ENCODE peak calls at places on chromosomes 16 and 17, in five cellular contexts. One of them, this sample, is unnamed.

GRCh38 chr16:1667271-1667670 is 10.8 kb upstream of the JPT2 start:
- DNase-seq in osteocyte: no peak
- DNase-seq in kidney: no peak
- DNase-seq in GM12865: no peak
- DNase-seq in WTC11: no peak
- DNase-seq in this sample: no peak

GRCh38 chr16:66382966-66383299 is 16.4 kb downstream of the CDH5 start:
- DNase-seq in osteocyte: no peak
- DNase-seq in kidney: no peak
- DNase-seq in GM12865: no peak
- DNase-seq in WTC11: no peak
- DNase-seq in this sample: no peak

GRCh38 chr17:28811594-28812135 is 30.9 kb downstream of the FAM222B start:
- DNase-seq in osteocyte: no peak
- DNase-seq in kidney: no peak
- DNase-seq in GM12865: peak
- DNase-seq in WTC11: no peak
- DNase-seq in this sample: peak

GRCh38 chr17:30253316-30253715 is 17.8 kb upstream of the SLC6A4 start:
- DNase-seq in osteocyte: no peak
- DNase-seq in kidney: no peak
- DNase-seq in GM12865: no peak
- DNase-seq in WTC11: no peak
- DNase-seq in this sample: no peak

GRCh38 chr16:68380676-68381362 is 67.5 kb downstream of the SMPD3 start:
- DNase-seq in osteocyte: no peak
- DNase-seq in kidney: no peak
- DNase-seq in GM12865: no peak
- DNase-seq in WTC11: no peak
- DNase-seq in this sample: no peak

GRCh38 chr17:34177642-34178041 is 77.4 kb upstream of the CCL2 start:
- DNase-seq in osteocyte: no peak
- DNase-seq in kidney: no peak
- DNase-seq in GM12865: no peak
- DNase-seq in WTC11: no peak
- DNase-seq in this sample: no peak

GRCh38 chr16:56372013-56372634 is 53.2 kb downstream of the AMFR start:
- DNase-seq in osteocyte: no peak
- DNase-seq in kidney: no peak
- DNase-seq in GM12865: no peak
- DNase-seq in WTC11: no peak
- DNase-seq in this sample: no peak

GRCh38 chr17:7929158-7930029 is at the start of gene KCNAB3:
- DNase-seq in osteocyte: no peak
- DNase-seq in kidney: peak
- DNase-seq in GM12865: peak
- DNase-seq in WTC11: peak
- DNase-seq in this sample: peak

GRCh38 chr16:55297910-55298175 is 26.2 kb upstream of the IRX6 start:
- DNase-seq in osteocyte: no peak
- DNase-seq in kidney: no peak
- DNase-seq in GM12865: no peak
- DNase-seq in WTC11: no peak
- DNase-seq in this sample: no peak

GRCh38 chr17:10118788-10119130 is 79.6 kb downstream of the GAS7 start:
- DNase-seq in osteocyte: no peak
- DNase-seq in kidney: no peak
- DNase-seq in GM12865: peak
- DNase-seq in WTC11: no peak
- DNase-seq in this sample: peak

DNA sequence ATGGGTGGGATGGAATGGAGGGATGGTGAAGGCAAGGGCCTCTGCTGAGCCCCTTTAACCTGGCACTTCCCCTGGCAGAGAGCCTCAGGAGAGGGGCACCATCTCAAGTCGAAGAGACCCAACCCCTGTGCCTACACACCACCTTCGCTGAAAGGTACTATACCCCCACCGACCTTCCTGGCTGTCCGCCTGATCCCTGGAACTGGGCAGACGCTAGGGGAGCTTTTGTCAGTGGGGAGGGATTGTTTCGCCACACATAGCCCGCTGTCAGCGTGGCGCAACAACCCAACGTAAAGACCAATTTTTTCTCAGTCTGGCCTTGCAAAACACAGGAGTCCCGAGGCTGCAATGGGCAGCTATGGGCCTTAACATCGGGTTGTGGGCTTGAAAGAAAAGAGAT is 3.1 kb downstream of the PPP1R1B start:
- DNase-seq in osteocyte: no peak
- DNase-seq in kidney: no peak
- DNase-seq in GM12865: no peak
- DNase-seq in WTC11: no peak
- DNase-seq in this sample: no peak
- TF ChIP-seq CTCF in osteocyte: no peak
- TF ChIP-seq CTCF in kidney: no peak
- TF ChIP-seq CTCF in GM12865: no peak
- TF ChIP-seq CTCF in WTC11: no peak
- TF ChIP-seq CTCF in this sample: no peak

GRCh38 chr17:16456770-16457316 is 35.1 kb downstream of the LRRC75A start:
- DNase-seq in osteocyte: no peak
- DNase-seq in kidney: no peak
- DNase-seq in GM12865: no peak
- DNase-seq in WTC11: no peak
- DNase-seq in this sample: no peak

GRCh38 chr17:16450028-16450427 is 34.7 kb downstream of the TRPV2 start:
- DNase-seq in osteocyte: no peak
- DNase-seq in kidney: no peak
- DNase-seq in GM12865: no peak
- DNase-seq in WTC11: no peak
- DNase-seq in this sample: no peak

GRCh38 chr17:16455997-16456769 is 35.8 kb downstream of the LRRC75A start:
- DNase-seq in osteocyte: no peak
- DNase-seq in kidney: no peak
- DNase-seq in GM12865: no peak
- DNase-seq in WTC11: no peak
- DNase-seq in this sample: no peak

GRCh38 chr17:16449121-16449570 is 33.8 kb downstream of the TRPV2 start:
- DNase-seq in osteocyte: no peak
- DNase-seq in kidney: no peak
- DNase-seq in GM12865: no peak
- DNase-seq in WTC11: no peak
- DNase-seq in this sample: no peak

GRCh38 chr17:16453493-16453851 is 38.1 kb downstream of the TRPV2 start:
- DNase-seq in osteocyte: no peak
- DNase-seq in kidney: no peak
- DNase-seq in GM12865: no peak
- DNase-seq in WTC11: no peak
- DNase-seq in this sample: no peak
- TF ChIP-seq CTCF in osteocyte: no peak
- TF ChIP-seq CTCF in kidney: no peak
- TF ChIP-seq CTCF in GM12865: no peak
- TF ChIP-seq CTCF in WTC11: no peak
- TF ChIP-seq CTCF in this sample: no peak

GRCh38 chr17:17783121-17783824 is 53.5 kb downstream of the SREBF1 start:
- DNase-seq in osteocyte: no peak
- DNase-seq in kidney: peak
- DNase-seq in GM12865: peak
- DNase-seq in WTC11: peak
- DNase-seq in this sample: peak
- TF ChIP-seq CTCF in osteocyte: peak
- TF ChIP-seq CTCF in kidney: no peak
- TF ChIP-seq CTCF in GM12865: peak
- TF ChIP-seq CTCF in WTC11: no peak
- TF ChIP-seq CTCF in this sample: peak

GRCh38 chr16:522320-523096 is 5.0 kb upstream of the CAPN15 start:
- DNase-seq in osteocyte: no peak
- DNase-seq in kidney: peak
- DNase-seq in GM12865: no peak
- DNase-seq in WTC11: no peak
- DNase-seq in this sample: no peak
- TF ChIP-seq CTCF in osteocyte: no peak
- TF ChIP-seq CTCF in kidney: no peak
- TF ChIP-seq CTCF in GM12865: no peak
- TF ChIP-seq CTCF in WTC11: no peak
- TF ChIP-seq CTCF in this sample: no peak

GRCh38 chr16:85208181-85208580 is 95.9 kb upstream of the CIBAR2 start:
- DNase-seq in osteocyte: no peak
- DNase-seq in kidney: no peak
- DNase-seq in GM12865: no peak
- DNase-seq in WTC11: no peak
- DNase-seq in this sample: no peak

GRCh38 chr16:85208643-85209520 is 96.6 kb upstream of the CIBAR2 start:
- DNase-seq in osteocyte: no peak
- DNase-seq in kidney: no peak
- DNase-seq in GM12865: no peak
- DNase-seq in WTC11: no peak
- DNase-seq in this sample: no peak

GRCh38 chr16:85210423-85211169 is 98.3 kb upstream of the CIBAR2 start:
- DNase-seq in osteocyte: no peak
- DNase-seq in kidney: no peak
- DNase-seq in GM12865: no peak
- DNase-seq in WTC11: no peak
- DNase-seq in this sample: no peak

GRCh38 chr16:85211247-85211910 is 99.1 kb upstream of the CIBAR2 start:
- DNase-seq in osteocyte: no peak
- DNase-seq in kidney: no peak
- DNase-seq in GM12865: no peak
- DNase-seq in WTC11: no peak
- DNase-seq in this sample: no peak

GRCh38 chr16:85209526-85210121 is 97.4 kb upstream of the CIBAR2 start:
- DNase-seq in osteocyte: no peak
- DNase-seq in kidney: no peak
- DNase-seq in GM12865: no peak
- DNase-seq in WTC11: no peak
- DNase-seq in this sample: no peak
- TF ChIP-seq CTCF in osteocyte: no peak
- TF ChIP-seq CTCF in kidney: no peak
- TF ChIP-seq CTCF in GM12865: no peak
- TF ChIP-seq CTCF in WTC11: no peak
- TF ChIP-seq CTCF in this sample: no peak

This sample was measured in GM20000.